ENCODE peak calls at places on chromosome 2, in nine cellular contexts. W is psoas muscle, V is fibroblast of lung, T is pancreas, E is stomach, C is neuronal stem cell, H is GM12878, G is sigmoid colon, U is suprapubic skin. D is an unnamed sample. For H3K9me3 and H3K36me3, the result is how much of the 10 kb centered on the place peaks cover.

GRCh38 chr2:141641462-141641861 is 489.4 kb downstream of the LRP1B start:
- DNase-seq in W (no peak), H (no peak), V (peak), T (no peak), G (no peak), C (no peak), U (no peak), E (no peak), D (no peak)

GRCh38 chr2:48845719-48846118 is 90.2 kb upstream of the LHCGR start:
- DNase-seq in T (no peak), E (no peak), U (no peak), H (no peak), G (no peak), C (no peak), W (no peak), V (no peak), D (no peak)

GRCh38 chr2:120719471-120719870 is 16.2 kb upstream of the GLI2 start:
- DNase-seq in E (no peak), W (no peak), C (no peak), T (no peak), H (no peak), U (peak), V (no peak), G (no peak), D (no peak)

GRCh38 chr2:128388414-128389032 is 69.9 kb upstream of the HS6ST1 start:
- DNase-seq in U (peak), C (no peak), E (peak), V (no peak), T (no peak), G (peak), W (peak), H (no peak), D (no peak)

GRCh38 chr2:131123192-131123591 is 18.1 kb downstream of the PLEKHB2 start:
- DNase-seq in G (no peak), E (no peak), U (no peak), T (no peak), W (no peak), V (no peak), C (no peak), H (no peak), D (no peak)

GRCh38 chr2:84904717-84905174 is 710 bp upstream of the TMSB10 start:
- DNase-seq in T (peak), E (peak), U (peak), H (no peak), C (no peak), G (peak), V (peak), W (peak), D (peak)

GRCh38 chr2:66899648-66900047 is 464.7 kb downstream of the MEIS1 start:
- DNase-seq in W (no peak), E (no peak), V (no peak), H (no peak), G (no peak), T (no peak), U (no peak), C (no peak), D (no peak)

GRCh38 chr2:241762321-241762932 is 14.2 kb upstream of the GAL3ST2 start:
- DNase-seq in U (no peak), T (no peak), W (no peak), G (peak), H (no peak), V (no peak), C (no peak), E (no peak), D (no peak)

GRCh38 chr2:19373352-19373751 is 14.9 kb upstream of the OSR1 start:
- DNase-seq in G (no peak), H (no peak), T (no peak), C (no peak), V (no peak), E (no peak), U (no peak), W (no peak), D (no peak)

GRCh38 chr2:42141687-42142475 is 27.3 kb upstream of the EML4 start:
- DNase-seq in V (peak), G (peak), U (peak), W (no peak), C (no peak), H (no peak), E (peak), T (peak), D (peak)

GRCh38 chr2:132766573-132766972 is 96.6 kb upstream of the LYPD1 start:
- DNase-seq in W (no peak), G (no peak), T (no peak), C (no peak), V (no peak), U (no peak), H (no peak), E (no peak), D (no peak)

GRCh38 chr2:101064868-101065549 is 62.9 kb downstream of the RPL31 start:
- DNase-seq in E (peak), U (no peak), C (no peak), H (no peak), W (no peak), V (peak), T (no peak), G (no peak), D (peak)

GRCh38 chr2:223930002-223930976 is 14.8 kb downstream of the WDFY1 start:
- DNase-seq in H (no peak), T (peak), G (peak), U (no peak), C (no peak), W (peak), E (peak), V (peak), D (no peak)

GRCh38 chr2:88606371-88607030 is 20.8 kb downstream of the EIF2AK3 start:
- DNase-seq in V (no peak), E (no peak), C (no peak), T (no peak), H (peak), U (no peak), W (no peak), G (no peak), D (no peak)
- H3K4me3 ChIP-seq in V (no peak), E (no peak), C (no peak), T (no peak), H (no peak), U (no peak), W (no peak), G (no peak), D (no peak)

DNA sequence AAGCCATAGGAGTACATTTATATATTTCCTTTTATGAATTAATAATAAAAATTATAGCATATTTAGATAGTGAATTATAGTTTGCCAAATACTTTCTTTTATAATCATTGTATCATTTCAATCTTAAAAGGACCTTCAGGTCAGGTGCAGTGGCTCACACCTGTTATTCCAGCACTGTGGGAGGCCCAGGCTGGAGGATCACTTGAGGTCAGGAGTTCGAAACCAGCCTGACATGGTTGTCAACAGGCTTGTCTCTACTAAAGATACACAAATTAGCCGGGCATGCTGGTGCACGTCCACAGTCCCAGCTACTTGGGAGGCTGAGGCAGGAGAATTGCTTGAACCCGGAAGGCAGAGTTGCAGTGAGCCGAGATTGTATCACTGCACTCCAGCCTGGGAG is 19.7 kb downstream of the APOB start:
- DNase-seq in G (no peak), C (no peak), E (no peak), U (no peak), W (no peak), H (no peak), T (no peak), V (no peak), D (no peak)
- H3K9me3 ChIP-seq in G (under half), C (under half), E (under half), U (under half), W (under half), H (under half), T (under half), V (under half), D (under half)

DNA sequence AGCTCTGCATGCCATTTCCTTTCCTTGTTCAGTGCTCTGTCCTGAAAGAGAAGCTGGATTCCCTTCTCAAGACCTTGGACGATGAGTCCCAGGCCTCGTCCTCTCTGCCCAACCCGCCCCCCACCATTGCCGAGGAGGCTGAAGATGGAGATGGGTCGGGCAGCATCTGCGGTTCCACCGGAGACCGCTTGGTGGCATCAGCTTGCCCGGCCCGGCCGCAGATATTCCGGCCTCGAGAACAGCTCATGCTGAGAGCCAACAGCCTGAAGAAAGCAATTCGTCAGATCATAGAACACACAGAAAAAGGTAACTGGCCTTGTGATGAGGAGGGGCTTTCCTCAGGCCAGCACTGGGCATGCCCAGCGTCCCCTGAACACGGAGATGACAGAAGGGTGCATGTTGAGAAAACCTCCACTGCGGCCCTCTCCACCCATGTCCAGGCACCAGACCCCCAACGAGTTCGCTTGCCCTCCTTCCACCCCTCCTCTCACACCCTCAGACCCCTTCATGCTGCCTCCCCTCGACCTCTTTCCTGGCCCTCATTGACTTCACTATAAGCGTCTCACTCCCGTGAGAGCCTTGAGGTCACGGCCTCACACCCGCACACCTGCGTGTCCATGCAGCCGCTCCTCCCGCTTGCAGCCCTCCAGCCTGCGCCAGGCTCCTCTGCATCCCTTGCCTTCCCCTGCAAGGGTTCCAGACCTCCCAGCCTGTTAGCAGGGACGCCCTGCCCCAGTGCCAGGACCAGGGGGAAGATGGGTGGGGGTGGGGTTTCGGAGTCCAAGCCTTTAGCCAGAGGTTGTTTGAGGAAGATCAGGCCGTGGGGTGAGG is 95.0 kb downstream of the DGKD start:
- DNase-seq in C (peak), E (no peak), V (peak), H (no peak), U (peak), W (peak), T (no peak), G (peak), D (no peak)
- H3K36me3 ChIP-seq in C (half or more), E (half or more), V (under half), H (under half), U (half or more), W (half or more), T (under half), G (half or more), D (under half)

GRCh38 chr2:64649013-64649484 is 4.7 kb downstream of the SERTAD2 start:
- DNase-seq in G (no peak), C (no peak), E (peak), H (no peak), U (no peak), T (no peak), W (no peak), V (no peak), D (no peak)

GRCh38 chr2:64650722-64651338 is 2.9 kb downstream of the SERTAD2 start:
- DNase-seq in U (no peak), V (no peak), C (no peak), H (no peak), T (no peak), G (no peak), W (no peak), E (peak), D (no peak)

GRCh38 chr2:64650257-64650656 is 3.5 kb downstream of the SERTAD2 start:
- DNase-seq in G (no peak), H (no peak), V (no peak), U (no peak), C (no peak), W (no peak), E (no peak), T (no peak), D (no peak)

GRCh38 chr2:64651590-64651989 is 2.1 kb downstream of the SERTAD2 start:
- DNase-seq in G (no peak), E (no peak), U (no peak), T (no peak), H (no peak), C (no peak), W (no peak), V (no peak), D (no peak)

DNA sequence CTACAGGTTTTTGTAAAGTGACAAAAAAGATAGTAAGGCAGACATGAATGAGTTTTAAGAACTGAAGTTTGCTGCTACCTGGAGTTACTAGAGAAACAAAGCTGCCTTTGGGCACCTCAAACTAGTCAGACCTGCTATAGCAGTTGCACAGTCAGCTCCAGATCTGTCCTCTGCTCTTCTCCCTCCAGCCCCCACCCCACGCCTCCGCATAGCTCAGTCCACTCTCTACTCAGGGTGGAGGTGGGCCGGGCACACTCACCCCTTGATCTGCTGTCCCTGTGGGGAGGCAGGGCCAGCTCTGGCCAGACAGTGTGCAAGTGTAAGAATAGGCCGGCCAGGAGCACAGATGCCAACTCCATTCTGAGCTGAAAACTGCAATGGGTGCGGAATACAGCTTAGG is 4.1 kb downstream of the SERTAD2 start:
- DNase-seq in U (no peak), E (peak), H (no peak), V (no peak), T (peak), G (no peak), C (no peak), W (no peak), D (no peak)
- H3K4me3 ChIP-seq in U (peak), E (no peak), H (peak), V (no peak), T (no peak), G (no peak), C (no peak), W (peak), D (no peak)

GRCh38 chr2:228532233-228532632 is 350.7 kb upstream of the SPHKAP start:
- DNase-seq in W (no peak), E (no peak), C (no peak), G (no peak), U (no peak), T (no peak), H (no peak), V (no peak), D (no peak)
- H3K9me3 ChIP-seq in W (under half), E (under half), C (under half), G (under half), U (under half), T (under half), H (under half), V (under half), D (under half)

GRCh38 chr2:86175866-86176265 is 19.4 kb downstream of the IMMT start:
- DNase-seq in U (no peak), T (no peak), C (no peak), E (no peak), H (no peak), V (no peak), W (no peak), G (no peak), D (no peak)
- H3K36me3 ChIP-seq in U (half or more), T (under half), C (half or more), E (half or more), H (under half), V (under half), W (half or more), G (half or more), D (half or more)